ENCODE peak calls at places on chromosomes 5 and 9, in seven cellular contexts. W, U, B, J, L, C and N are unnamed samples.

GRCh38 chr9:33813712-33814641 is 3.0 kb upstream of the UBE2R2 start:
- DNase-seq in W (no peak), U (no peak), B (no peak), J (peak), L (no peak), C (no peak), N (no peak)

GRCh38 chr9:130301483-130302286 is 36.1 kb downstream of the HMCN2 start:
- DNase-seq in W (peak), U (no peak), B (no peak), J (no peak), L (no peak), C (no peak), N (no peak)

GRCh38 chr5:83564069-83564749 is 92.7 kb downstream of the VCAN start:
- DNase-seq in W (no peak), U (no peak), B (no peak), J (peak), L (peak), C (no peak), N (no peak)

GRCh38 chr9:81549500-81550206 is 139.7 kb downstream of the TLE1 start:
- DNase-seq in W (no peak), U (peak), B (peak), J (no peak), L (no peak), C (no peak), N (no peak)

GRCh38 chr9:126514037-126514821 is 99.5 kb upstream of the LMX1B start:
- DNase-seq in W (peak), U (no peak), B (peak), J (peak), L (peak), C (peak), N (no peak)

GRCh38 chr9:38298503-38298902 is 94.0 kb upstream of the ALDH1B1 start:
- DNase-seq in W (no peak), U (no peak), B (no peak), J (no peak), L (no peak), C (no peak), N (no peak)

GRCh38 chr9:108053555-108054061 is 564.0 kb upstream of the KLF4 start:
- DNase-seq in W (peak), U (peak), B (no peak), J (no peak), L (peak), C (no peak), N (no peak)

GRCh38 chr5:457195-457961 is 14.4 kb downstream of the EXOC3 start:
- DNase-seq in W (peak), U (no peak), B (no peak), J (no peak), L (no peak), C (peak), N (no peak)